ENCODE peak calls at places on chromosomes 3 and 15, in ten cellular contexts. C is H9, Y is mammary epithelial cell, W is bronchial epithelial cell, O is B cell, S is cardiac fibroblast, L is GM10248, V is foreskin fibroblast, U is brain microvascular endothelial cell, X is omental fat pad. R is an unnamed sample.

GRCh38 chr3:114809668-114810413 is 337.2 kb downstream of the ZBTB20 start:
- DNase-seq in Y (peak; percentile 5), V (peak; percentile 11), W (no peak), L (peak; percentile 45), U (peak; percentile 43), S (no peak), C (no peak), O (peak; percentile 43), X (no peak), R (peak; percentile 46)

GRCh38 chr15:47718474-47719440 is 1.5 kb downstream of the SEMA6D start:
- DNase-seq in W (no peak), X (no peak), Y (peak; percentile 3), S (peak; percentile 14), C (no peak), V (peak; percentile 55), O (no peak), U (peak; percentile 34), L (peak; percentile 28), R (no peak)

GRCh38 chr15:27448234-27448633 is 477.3 kb downstream of the GABRG3 start:
- DNase-seq in S (no peak), C (no peak), L (no peak), W (no peak), Y (no peak), V (no peak), U (no peak), X (no peak), O (no peak), R (no peak)

GRCh38 chr3:88248658-88249057 is 98.9 kb downstream of the C3orf38 start:
- DNase-seq in W (no peak), O (no peak), V (no peak), C (no peak), U (no peak), L (no peak), S (no peak), Y (no peak), X (no peak), R (no peak)

GRCh38 chr15:91224750-91225380 is 124.8 kb downstream of the SV2B start:
- DNase-seq in V (peak; percentile 4), L (peak; percentile 54), S (peak; percentile 41), O (no peak), X (no peak), C (peak; percentile 33), U (peak; percentile 16), Y (peak; percentile 37), W (peak; percentile 50), R (no peak)

GRCh38 chr3:59764131-59764530 is 714.3 kb upstream of the CFAP20DC start:
- DNase-seq in C (no peak), L (no peak), Y (no peak), W (peak; percentile 55), S (no peak), X (no peak), V (peak; percentile 50), O (no peak), U (no peak), R (no peak)

GRCh38 chr3:100525753-100526612 is 33.6 kb downstream of the TMEM45A start:
- DNase-seq in Y (peak; percentile 99), L (no peak), X (no peak), O (no peak), V (peak; percentile 93), C (no peak), S (peak; percentile 87), U (peak; percentile 81), W (peak; percentile 80), R (no peak)

GRCh38 chr3:186110975-186111974 is 2.4 kb upstream of the ETV5 start:
- DNase-seq in X (no peak), W (no peak), S (no peak), Y (no peak), O (no peak), L (no peak), C (no peak), U (no peak), V (no peak), R (no peak)

GRCh38 chr15:70234256-70234965 is 136.7 kb upstream of the TLE3 start:
- DNase-seq in U (peak; percentile 87), W (no peak), C (peak; percentile 20), V (peak; percentile 86), X (no peak), Y (no peak), L (no peak), S (peak; percentile 82), O (no peak), R (peak; percentile 57)

GRCh38 chr3:116000315-116000714 is 377.0 kb downstream of the GAP43 start:
- DNase-seq in U (peak; percentile 97), S (peak; percentile 77), C (no peak), W (peak; percentile 97), L (peak; percentile 9), V (peak; percentile 94), Y (peak; percentile 95), O (no peak), X (no peak), R (no peak)

GRCh38 chr3:18445421-18446066 is 20.4 kb upstream of the SATB1 start:
- DNase-seq in U (no peak), Y (no peak), L (no peak), W (no peak), S (no peak), X (no peak), V (peak; percentile 9), C (no peak), O (peak; percentile 82), R (peak; percentile 87)

GRCh38 chr15:91342091-91342490 is 242.0 kb downstream of the SV2B start:
- DNase-seq in C (no peak), O (no peak), U (no peak), Y (no peak), W (no peak), V (no peak), S (no peak), L (no peak), X (no peak), R (no peak)

GRCh38 chr3:51471775-51472652 is 27.8 kb downstream of the DCAF1 start:
- DNase-seq in V (no peak), C (no peak), O (no peak), W (no peak), U (no peak), L (no peak), Y (no peak), X (no peak), S (no peak), R (no peak)

GRCh38 chr3:195063596-195064193 is 207.3 kb downstream of the XXYLT1 start:
- DNase-seq in Y (no peak), S (no peak), U (no peak), V (no peak), X (no peak), L (no peak), W (no peak), O (no peak), C (no peak), R (no peak)
- TF ChIP-seq CTCF in Y (no peak), S (no peak), U (no peak), V (no peak), X (no peak), L (no peak), W (peak; percentile 13), O (no peak), C (no peak), R (no peak)

GRCh38 chr3:55481067-55481917 is 5.8 kb downstream of the WNT5A start:
- DNase-seq in X (no peak), L (no peak), U (peak; percentile 59), C (peak; percentile 44), W (no peak), V (peak; percentile 94), O (no peak), S (peak; percentile 52), Y (no peak), R (no peak)
- TF ChIP-seq CTCF in X (no peak), L (no peak), U (no peak), C (no peak), W (no peak), V (no peak), O (no peak), S (no peak), Y (no peak), R (no peak)

GRCh38 chr3:187722206-187722612 is 19.9 kb upstream of the RTP2 start:
- DNase-seq in Y (no peak), X (no peak), S (no peak), W (no peak), U (no peak), V (no peak), O (no peak), C (peak; percentile 55), L (no peak), R (no peak)
- TF ChIP-seq CTCF in Y (no peak), X (no peak), S (no peak), W (no peak), U (no peak), V (no peak), O (no peak), C (peak; percentile 58), L (no peak), R (no peak)

DNA sequence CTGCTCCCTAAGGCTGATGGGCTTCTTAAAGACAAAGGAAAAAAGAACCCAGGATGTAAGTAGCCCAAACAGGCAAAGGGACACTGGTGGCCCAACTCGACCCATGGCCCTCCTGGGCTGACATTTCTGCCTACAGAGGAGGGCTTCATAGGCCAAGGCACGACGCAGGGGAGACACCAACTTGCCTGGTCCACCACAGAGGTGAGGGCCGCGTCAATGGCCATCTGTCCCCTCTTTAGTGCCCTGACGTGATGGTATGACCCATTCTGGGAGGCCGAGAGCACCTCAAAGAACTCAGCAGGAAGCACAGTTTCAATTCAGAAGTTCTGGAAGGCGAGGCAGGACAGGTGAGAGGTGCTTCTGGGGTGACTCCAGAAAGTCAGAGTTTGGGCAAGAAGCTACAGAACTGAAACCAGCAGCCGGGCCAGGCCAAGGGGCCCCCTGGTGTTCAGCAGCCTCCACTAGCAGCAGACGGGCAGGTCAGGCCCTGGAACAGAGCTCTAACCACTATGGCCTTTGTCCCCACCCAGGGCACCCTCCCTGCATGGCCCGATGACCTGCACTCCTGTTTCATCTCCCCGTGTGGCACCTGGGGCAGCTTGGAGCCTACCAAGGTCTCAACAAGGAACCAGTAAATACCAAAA is 45.1 kb downstream of the HMCES start:
- DNase-seq in U (no peak), Y (no peak), X (no peak), O (peak; percentile 58), L (peak; percentile 75), S (no peak), V (no peak), C (no peak), W (no peak), R (no peak)
- TF ChIP-seq CTCF in U (peak; percentile 53), Y (peak; percentile 11), X (no peak), O (peak; percentile 50), L (peak; percentile 42), S (peak; percentile 47), V (no peak), C (no peak), W (peak; percentile 17), R (no peak)